ENCODE peak calls at places on chromosomes 5 and 9, in eight cellular contexts. L is SJSA1; Z is cardiac muscle cell; A is effector memory CD4-positive, alpha-beta T cell; I is heart left ventricle; T is OCI-LY7; N is ovary; D is heart right ventricle. R is an unnamed sample. For H3K4me1, the result is how much of the 10 kb centered on the place peaks cover.

GRCh38 chr5:21646469-21646868 is 1206.7 kb downstream of the CDH12 start:
- DNase-seq in L (no peak), Z (peak), A (no peak), I (no peak), T (no peak), N (no peak), D (no peak), R (no peak)

GRCh38 chr5:135156715-135157404 is 122.8 kb upstream of the PITX1 start:
- DNase-seq in L (no peak), Z (no peak), A (no peak), I (no peak), T (no peak), N (no peak), D (no peak), R (no peak)

GRCh38 chr9:82729141-82729540 is 333.8 kb downstream of the RASEF start:
- DNase-seq in L (no peak), Z (no peak), A (no peak), I (no peak), T (no peak), N (no peak), D (no peak), R (no peak)

GRCh38 chr9:33884856-33885701 is 68.1 kb downstream of the UBE2R2 start:
- DNase-seq in L (peak), Z (peak), A (no peak), I (peak), T (no peak), N (peak), D (peak), R (no peak)

GRCh38 chr5:119063579-119064379 is 7.1 kb upstream of the DMXL1 start:
- DNase-seq in L (no peak), Z (peak), A (no peak), I (no peak), T (no peak), N (no peak), D (no peak), R (no peak)

GRCh38 chr5:132265336-132266030 is 8.0 kb downstream of the PDLIM4 start:
- DNase-seq in L (peak), Z (peak), A (no peak), I (peak), T (no peak), N (peak), D (peak), R (no peak)

GRCh38 chr5:122759310-122759709 is 15.6 kb upstream of the SNX2 start:
- DNase-seq in L (no peak), Z (no peak), A (no peak), I (no peak), T (no peak), N (no peak), D (no peak), R (no peak)

GRCh38 chr5:107466233-107466769 is 204.4 kb downstream of the EFNA5 start:
- DNase-seq in L (peak), Z (peak), A (no peak), I (no peak), T (no peak), N (peak), D (no peak), R (no peak)

GRCh38 chr9:128007566-128008138 is 26.9 kb upstream of the EEIG1 start:
- DNase-seq in L (no peak), Z (peak), A (peak), I (peak), T (peak), N (peak), D (peak), R (no peak)

GRCh38 chr9:79312686-79313421 is 258.9 kb upstream of the TLE4 start:
- DNase-seq in L (no peak), Z (no peak), A (no peak), I (no peak), T (no peak), N (no peak), D (no peak), R (no peak)

GRCh38 chr5:151580858-151581257 is 10.3 kb downstream of the FAT2 start:
- DNase-seq in L (no peak), Z (no peak), A (no peak), I (no peak), T (no peak), N (no peak), D (no peak), R (no peak)

GRCh38 chr9:131478911-131479310 is 23.8 kb upstream of the POMT1 start:
- DNase-seq in L (no peak), Z (no peak), A (no peak), I (no peak), T (no peak), N (no peak), D (no peak), R (no peak)

GRCh38 chr5:116573617-116574431 is 799 bp downstream of the SEMA6A start:
- DNase-seq in L (peak), Z (no peak), A (no peak), I (no peak), T (no peak), N (peak), D (peak), R (no peak)

GRCh38 chr9:28774433-28775029 is 1201.2 kb upstream of the C9orf72 start:
- DNase-seq in L (no peak), Z (peak), A (no peak), I (no peak), T (peak), N (no peak), D (no peak), R (no peak)

GRCh38 chr5:83472508-83473343 is 1.2 kb downstream of the VCAN start:
- DNase-seq in L (peak), Z (peak), A (no peak), I (peak), T (no peak), N (no peak), D (peak), R (peak)

GRCh38 chr9:134886413-134886913 is 5.9 kb downstream of the FCN2 start:
- DNase-seq in L (no peak), Z (no peak), A (no peak), I (no peak), T (no peak), N (no peak), D (no peak), R (no peak)

GRCh38 chr9:91530829-91531228 is 107.2 kb upstream of the NFIL3 start:
- DNase-seq in L (peak), Z (peak), A (no peak), I (no peak), T (no peak), N (no peak), D (no peak), R (no peak)

GRCh38 chr5:175682664-175683063 is 24.8 kb downstream of the HRH2 start:
- DNase-seq in L (no peak), Z (no peak), A (no peak), I (no peak), T (no peak), N (no peak), D (no peak), R (no peak)

GRCh38 chr9:71758785-71759184 is 9.5 kb downstream of the CEMIP2 start:
- DNase-seq in L (no peak), Z (no peak), A (no peak), I (no peak), T (no peak), N (no peak), D (no peak), R (no peak)

GRCh38 chr9:132210472-132211145 is 48.8 kb downstream of the NTNG2 start:
- DNase-seq in L (no peak), Z (no peak), A (no peak), I (no peak), T (no peak), N (no peak), D (no peak), R (no peak)

GRCh38 chr5:141519605-141520288 is 30.9 kb downstream of the PCDHGC5 start:
- DNase-seq in L (no peak), Z (no peak), A (no peak), I (no peak), T (no peak), N (no peak), D (no peak), R (no peak)

GRCh38 chr5:1177826-1178528 is 23.4 kb upstream of the SLC6A19 start:
- DNase-seq in L (no peak), Z (no peak), A (no peak), I (no peak), T (no peak), N (no peak), D (no peak), R (no peak)

GRCh38 chr9:136626740-136627642 is 35.7 kb upstream of the EGFL7 start:
- DNase-seq in L (no peak), Z (no peak), A (no peak), I (peak), T (no peak), N (no peak), D (peak), R (no peak)

GRCh38 chr9:130711469-130711868 is 17.9 kb downstream of the EXOSC2 start:
- DNase-seq in L (no peak), Z (no peak), A (no peak), I (no peak), T (no peak), N (no peak), D (no peak), R (no peak)

GRCh38 chr9:136545065-136545965 is 533 bp downstream of the NOTCH1 start:
- DNase-seq in L (peak), Z (no peak), A (peak), I (no peak), T (peak), N (no peak), D (no peak), R (no peak)

GRCh38 chr9:18472915-18473314 is 1.0 kb upstream of the ADAMTSL1 start:
- DNase-seq in L (no peak), Z (peak), A (no peak), I (no peak), T (no peak), N (peak), D (peak), R (no peak)

GRCh38 chr5:131810510-131811249 is 13.9 kb upstream of the FNIP1 start:
- DNase-seq in L (peak), Z (peak), A (no peak), I (peak), T (peak), N (no peak), D (no peak), R (no peak)

DNA sequence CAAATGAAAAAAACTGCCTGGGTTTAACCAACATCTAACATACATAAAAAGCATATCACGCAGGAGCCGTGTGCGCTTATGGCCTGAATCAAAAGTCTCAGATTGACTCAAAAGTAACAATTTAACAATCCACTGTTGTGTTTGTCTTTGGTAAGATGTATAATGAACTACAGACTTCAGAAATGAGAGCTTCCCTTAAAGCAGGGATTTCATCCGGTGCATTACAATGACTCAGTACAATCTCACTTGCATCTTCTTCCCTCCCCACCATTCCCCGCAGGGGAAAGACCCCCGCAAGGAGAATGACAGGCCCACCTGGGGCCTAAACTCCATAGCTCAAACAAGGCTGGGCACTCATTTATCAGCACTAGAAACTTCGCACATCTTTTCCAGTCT is 1.4 kb downstream of the ZFR start:
- DNase-seq in L (no peak), Z (peak), A (no peak), I (no peak), T (peak), N (no peak), D (no peak), R (no peak)
- H3K4me1 ChIP-seq in L (under half), Z (under half), A (under half), I (under half), T (under half), N (under half), D (under half), R (under half)

DNA sequence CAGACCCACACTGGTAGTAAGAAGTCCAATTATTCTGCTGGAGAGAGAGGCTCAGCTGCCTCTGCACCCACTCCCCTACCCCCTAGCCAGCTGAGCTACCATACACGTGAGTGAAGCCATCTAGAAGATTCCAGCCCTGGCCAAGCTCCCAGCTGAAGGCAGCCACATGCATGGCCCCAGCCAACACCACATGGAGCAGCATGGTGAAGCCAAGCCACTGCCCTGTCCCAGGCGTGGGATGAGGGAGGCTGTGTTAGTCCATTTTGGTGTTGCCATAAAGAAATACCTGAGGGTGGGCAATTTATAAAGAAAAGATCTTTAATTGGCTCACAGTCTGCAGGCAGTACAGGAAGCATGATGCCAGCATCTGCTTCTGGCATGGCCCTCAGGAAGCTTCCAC is 20.0 kb upstream of the VDAC1 start:
- DNase-seq in L (no peak), Z (no peak), A (no peak), I (no peak), T (no peak), N (no peak), D (no peak), R (no peak)
- H3K4me1 ChIP-seq in L (under half), Z (under half), A (under half), I (under half), T (under half), N (under half), D (under half), R (under half)

GRCh38 chr5:143179126-143179740 is 224.3 kb downstream of the NR3C1 start:
- DNase-seq in L (no peak), Z (no peak), A (no peak), I (no peak), T (no peak), N (no peak), D (no peak), R (no peak)
- H3K4me1 ChIP-seq in L (under half), Z (under half), A (under half), I (under half), T (under half), N (under half), D (half or more), R (under half)

GRCh38 chr5:93073547-93073946 is 507.5 kb downstream of the NR2F1-AS1 start:
- DNase-seq in L (no peak), Z (no peak), A (no peak), I (no peak), T (no peak), N (no peak), D (no peak), R (no peak)

GRCh38 chr5:93071710-93072109 is 509.3 kb downstream of the NR2F1-AS1 start:
- DNase-seq in L (no peak), Z (no peak), A (no peak), I (no peak), T (no peak), N (no peak), D (no peak), R (no peak)

GRCh38 chr5:93076096-93076495 is 504.9 kb downstream of the NR2F1-AS1 start:
- DNase-seq in L (no peak), Z (peak), A (no peak), I (no peak), T (no peak), N (no peak), D (no peak), R (no peak)

GRCh38 chr5:93070938-93071337 is 510.1 kb downstream of the NR2F1-AS1 start:
- DNase-seq in L (no peak), Z (no peak), A (no peak), I (no peak), T (no peak), N (no peak), D (no peak), R (no peak)

DNA sequence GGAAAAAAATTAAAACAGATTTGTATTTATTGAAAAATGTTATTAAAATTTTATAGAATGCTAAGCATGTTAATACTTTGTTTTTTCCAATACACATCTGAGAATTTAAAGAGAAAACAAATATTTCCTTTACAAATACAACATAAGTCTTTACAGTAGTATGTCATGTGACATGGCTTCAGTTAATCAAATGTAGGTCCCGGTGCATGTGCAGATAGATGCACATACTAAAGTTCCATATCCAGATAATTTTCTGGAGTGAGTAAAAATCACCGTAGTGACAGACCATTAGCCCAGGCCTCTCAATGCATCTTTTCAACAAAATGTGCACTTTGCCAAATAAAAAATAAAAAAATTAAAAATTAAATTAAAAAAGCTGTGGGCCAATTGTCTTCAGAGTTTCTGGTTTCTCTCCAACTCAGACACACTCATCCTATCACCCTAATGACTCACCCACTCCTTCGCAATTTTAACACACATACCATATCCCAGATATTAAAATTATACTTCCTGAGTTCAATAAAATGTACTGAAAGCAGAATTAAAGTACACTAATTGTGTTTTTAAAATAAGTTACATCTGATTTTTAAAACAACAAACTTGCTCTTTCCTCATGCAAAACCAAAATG is 508.1 kb downstream of the NR2F1-AS1 start:
- DNase-seq in L (no peak), Z (peak), A (no peak), I (no peak), T (no peak), N (no peak), D (no peak), R (no peak)
- H3K4me1 ChIP-seq in L (under half), Z (under half), A (under half), I (under half), T (under half), N (under half), D (under half), R (under half)